ENCODE peak calls at places on chromosomes 11 and 22, in seven cellular contexts. One of them, this sample, is unnamed. For H3K9me3, the result is how much of the 10 kb centered on the place peaks cover.

GRCh38 chr11:31110825-31111224 is 258.7 kb downstream of the DCDC1 start:
- DNase-seq in neuronal stem cell: no peak
- DNase-seq in adrenal gland: no peak
- DNase-seq in fibroblast of lung: no peak
- DNase-seq in IMR-90: no peak
- DNase-seq in psoas muscle: no peak
- DNase-seq in colonic mucosa: no peak
- DNase-seq in this sample: no peak

GRCh38 chr22:30252411-30253204 is 6.0 kb upstream of the LIF start:
- DNase-seq in fibroblast of lung: no peak
- DNase-seq in IMR-90: no peak
- DNase-seq in adrenal gland: no peak
- DNase-seq in psoas muscle: no peak
- DNase-seq in neuronal stem cell: no peak
- DNase-seq in colonic mucosa: peak
- DNase-seq in this sample: no peak

GRCh38 chr11:35234836-35235235 is 95.9 kb downstream of the CD44 start:
- DNase-seq in adrenal gland: no peak
- DNase-seq in IMR-90: peak
- DNase-seq in colonic mucosa: no peak
- DNase-seq in neuronal stem cell: no peak
- DNase-seq in psoas muscle: no peak
- DNase-seq in fibroblast of lung: no peak
- DNase-seq in this sample: peak

GRCh38 chr11:8766993-8767374 is 84.4 kb downstream of the RPL27A start:
- DNase-seq in psoas muscle: no peak
- DNase-seq in colonic mucosa: no peak
- DNase-seq in adrenal gland: peak
- DNase-seq in IMR-90: no peak
- DNase-seq in neuronal stem cell: no peak
- DNase-seq in fibroblast of lung: no peak
- DNase-seq in this sample: no peak

GRCh38 chr11:86068138-86068861 is 584 bp downstream of the PICALM start:
- DNase-seq in psoas muscle: peak
- DNase-seq in adrenal gland: peak
- DNase-seq in neuronal stem cell: peak
- DNase-seq in IMR-90: no peak
- DNase-seq in colonic mucosa: peak
- DNase-seq in fibroblast of lung: no peak
- DNase-seq in this sample: peak

GRCh38 chr22:39498368-39498767 is 3.7 kb upstream of the MIEF1 start:
- DNase-seq in fibroblast of lung: no peak
- DNase-seq in IMR-90: no peak
- DNase-seq in adrenal gland: peak
- DNase-seq in colonic mucosa: peak
- DNase-seq in neuronal stem cell: no peak
- DNase-seq in psoas muscle: no peak
- DNase-seq in this sample: no peak

GRCh38 chr11:34758262-34758661 is 137.4 kb downstream of the EHF start:
- DNase-seq in psoas muscle: no peak
- DNase-seq in fibroblast of lung: peak
- DNase-seq in neuronal stem cell: no peak
- DNase-seq in IMR-90: peak
- DNase-seq in adrenal gland: peak
- DNase-seq in colonic mucosa: no peak
- DNase-seq in this sample: no peak

GRCh38 chr11:71447791-71448256 is 369 bp downstream of the DHCR7 start:
- DNase-seq in IMR-90: no peak
- DNase-seq in colonic mucosa: peak
- DNase-seq in psoas muscle: peak
- DNase-seq in fibroblast of lung: no peak
- DNase-seq in neuronal stem cell: peak
- DNase-seq in adrenal gland: peak
- DNase-seq in this sample: no peak

GRCh38 chr11:19864141-19865120 is 151.8 kb downstream of the NAV2 start:
- DNase-seq in fibroblast of lung: no peak
- DNase-seq in colonic mucosa: no peak
- DNase-seq in IMR-90: no peak
- DNase-seq in neuronal stem cell: no peak
- DNase-seq in psoas muscle: no peak
- DNase-seq in adrenal gland: no peak
- DNase-seq in this sample: no peak

GRCh38 chr22:33653525-33654063 is 266.7 kb downstream of the LARGE1 start:
- DNase-seq in IMR-90: no peak
- DNase-seq in psoas muscle: no peak
- DNase-seq in colonic mucosa: no peak
- DNase-seq in neuronal stem cell: no peak
- DNase-seq in fibroblast of lung: no peak
- DNase-seq in adrenal gland: no peak
- DNase-seq in this sample: no peak

GRCh38 chr11:123434911-123435310 is 4.8 kb downstream of the GRAMD1B start:
- DNase-seq in adrenal gland: no peak
- DNase-seq in fibroblast of lung: no peak
- DNase-seq in psoas muscle: no peak
- DNase-seq in neuronal stem cell: peak
- DNase-seq in IMR-90: no peak
- DNase-seq in colonic mucosa: no peak
- DNase-seq in this sample: no peak

GRCh38 chr11:11069741-11070550 is 212.1 kb upstream of the ZBED5 start:
- DNase-seq in neuronal stem cell: no peak
- DNase-seq in colonic mucosa: no peak
- DNase-seq in IMR-90: no peak
- DNase-seq in psoas muscle: no peak
- DNase-seq in fibroblast of lung: no peak
- DNase-seq in adrenal gland: no peak
- DNase-seq in this sample: no peak

GRCh38 chr11:28715726-28716125 is 607.5 kb downstream of the METTL15 start:
- DNase-seq in adrenal gland: no peak
- DNase-seq in IMR-90: no peak
- DNase-seq in neuronal stem cell: no peak
- DNase-seq in fibroblast of lung: no peak
- DNase-seq in psoas muscle: no peak
- DNase-seq in colonic mucosa: no peak
- DNase-seq in this sample: no peak

GRCh38 chr11:70063555-70063954 is 14.6 kb upstream of the ANO1 start:
- DNase-seq in psoas muscle: no peak
- DNase-seq in adrenal gland: no peak
- DNase-seq in IMR-90: no peak
- DNase-seq in fibroblast of lung: no peak
- DNase-seq in colonic mucosa: no peak
- DNase-seq in neuronal stem cell: no peak
- DNase-seq in this sample: no peak

GRCh38 chr22:29606320-29606719 is 2.9 kb downstream of the NF2 start:
- DNase-seq in IMR-90: no peak
- DNase-seq in psoas muscle: no peak
- DNase-seq in fibroblast of lung: no peak
- DNase-seq in colonic mucosa: no peak
- DNase-seq in neuronal stem cell: no peak
- DNase-seq in adrenal gland: no peak
- DNase-seq in this sample: no peak

GRCh38 chr22:49186756-49187155 is 640.9 kb downstream of the BRD1 start:
- DNase-seq in neuronal stem cell: no peak
- DNase-seq in fibroblast of lung: no peak
- DNase-seq in colonic mucosa: no peak
- DNase-seq in adrenal gland: no peak
- DNase-seq in IMR-90: no peak
- DNase-seq in psoas muscle: no peak
- DNase-seq in this sample: no peak

GRCh38 chr22:25388866-25389540 is 169.6 kb downstream of the CRYBB2 start:
- DNase-seq in psoas muscle: no peak
- DNase-seq in neuronal stem cell: no peak
- DNase-seq in IMR-90: no peak
- DNase-seq in adrenal gland: no peak
- DNase-seq in fibroblast of lung: no peak
- DNase-seq in colonic mucosa: no peak
- DNase-seq in this sample: no peak

GRCh38 chr22:39514373-39514973 is 5.9 kb upstream of the ATF4 start:
- DNase-seq in fibroblast of lung: no peak
- DNase-seq in neuronal stem cell: no peak
- DNase-seq in IMR-90: peak
- DNase-seq in psoas muscle: peak
- DNase-seq in adrenal gland: peak
- DNase-seq in colonic mucosa: peak
- DNase-seq in this sample: no peak

GRCh38 chr11:31940396-31941037 is 129.4 kb upstream of the PAX6 start:
- DNase-seq in colonic mucosa: no peak
- DNase-seq in IMR-90: peak
- DNase-seq in fibroblast of lung: peak
- DNase-seq in adrenal gland: peak
- DNase-seq in neuronal stem cell: no peak
- DNase-seq in psoas muscle: no peak
- DNase-seq in this sample: no peak

GRCh38 chr11:2708757-2709281 is 9.0 kb upstream of the KCNQ1OT1 start:
- DNase-seq in fibroblast of lung: peak
- DNase-seq in colonic mucosa: no peak
- DNase-seq in adrenal gland: no peak
- DNase-seq in IMR-90: peak
- DNase-seq in psoas muscle: no peak
- DNase-seq in neuronal stem cell: no peak
- DNase-seq in this sample: no peak

GRCh38 chr11:2709429-2709828 is 9.6 kb upstream of the KCNQ1OT1 start:
- DNase-seq in fibroblast of lung: peak
- DNase-seq in colonic mucosa: no peak
- DNase-seq in neuronal stem cell: no peak
- DNase-seq in IMR-90: peak
- DNase-seq in adrenal gland: no peak
- DNase-seq in psoas muscle: no peak
- DNase-seq in this sample: no peak

GRCh38 chr11:2706321-2706720 is 6.5 kb upstream of the KCNQ1OT1 start:
- DNase-seq in neuronal stem cell: no peak
- DNase-seq in IMR-90: no peak
- DNase-seq in psoas muscle: peak
- DNase-seq in colonic mucosa: no peak
- DNase-seq in adrenal gland: no peak
- DNase-seq in fibroblast of lung: no peak
- DNase-seq in this sample: no peak

GRCh38 chr11:2707736-2708135 is 7.9 kb upstream of the KCNQ1OT1 start:
- DNase-seq in fibroblast of lung: no peak
- DNase-seq in adrenal gland: no peak
- DNase-seq in neuronal stem cell: no peak
- DNase-seq in colonic mucosa: no peak
- DNase-seq in IMR-90: no peak
- DNase-seq in psoas muscle: peak
- DNase-seq in this sample: no peak

GRCh38 chr11:2708151-2708581 is 8.4 kb upstream of the KCNQ1OT1 start:
- DNase-seq in neuronal stem cell: no peak
- DNase-seq in IMR-90: no peak
- DNase-seq in fibroblast of lung: no peak
- DNase-seq in colonic mucosa: no peak
- DNase-seq in adrenal gland: no peak
- DNase-seq in psoas muscle: peak
- DNase-seq in this sample: no peak
- H3K4me3 ChIP-seq in neuronal stem cell: no peak
- H3K4me3 ChIP-seq in IMR-90: no peak
- H3K4me3 ChIP-seq in fibroblast of lung: no peak
- H3K4me3 ChIP-seq in colonic mucosa: no peak
- H3K4me3 ChIP-seq in adrenal gland: no peak
- H3K4me3 ChIP-seq in psoas muscle: no peak
- H3K4me3 ChIP-seq in this sample: no peak

GRCh38 chr11:97722065-97722464 is 1298.7 kb upstream of the CNTN5 start:
- DNase-seq in neuronal stem cell: no peak
- DNase-seq in IMR-90: peak
- DNase-seq in adrenal gland: no peak
- DNase-seq in fibroblast of lung: peak
- DNase-seq in colonic mucosa: no peak
- DNase-seq in psoas muscle: no peak
- DNase-seq in this sample: peak
- H3K9me3 ChIP-seq in neuronal stem cell: under half
- H3K9me3 ChIP-seq in IMR-90: under half
- H3K9me3 ChIP-seq in adrenal gland: under half
- H3K9me3 ChIP-seq in fibroblast of lung: under half
- H3K9me3 ChIP-seq in colonic mucosa: under half
- H3K9me3 ChIP-seq in psoas muscle: under half
- H3K9me3 ChIP-seq in this sample: under half

GRCh38 chr11:17684550-17684949 is 34.8 kb upstream of the MYOD1 start:
- DNase-seq in neuronal stem cell: no peak
- DNase-seq in adrenal gland: no peak
- DNase-seq in fibroblast of lung: no peak
- DNase-seq in colonic mucosa: no peak
- DNase-seq in IMR-90: no peak
- DNase-seq in psoas muscle: no peak
- DNase-seq in this sample: no peak

GRCh38 chr11:17682848-17683247 is 36.5 kb upstream of the MYOD1 start:
- DNase-seq in fibroblast of lung: no peak
- DNase-seq in adrenal gland: no peak
- DNase-seq in IMR-90: no peak
- DNase-seq in neuronal stem cell: no peak
- DNase-seq in colonic mucosa: no peak
- DNase-seq in psoas muscle: no peak
- DNase-seq in this sample: no peak

GRCh38 chr11:17686185-17686980 is 33.0 kb upstream of the MYOD1 start:
- DNase-seq in adrenal gland: no peak
- DNase-seq in colonic mucosa: no peak
- DNase-seq in psoas muscle: peak
- DNase-seq in neuronal stem cell: peak
- DNase-seq in IMR-90: no peak
- DNase-seq in fibroblast of lung: no peak
- DNase-seq in this sample: no peak

GRCh38 chr11:17687946-17688670 is 31.3 kb upstream of the MYOD1 start:
- DNase-seq in neuronal stem cell: no peak
- DNase-seq in fibroblast of lung: no peak
- DNase-seq in IMR-90: no peak
- DNase-seq in colonic mucosa: no peak
- DNase-seq in psoas muscle: peak
- DNase-seq in adrenal gland: no peak
- DNase-seq in this sample: no peak

DNA sequence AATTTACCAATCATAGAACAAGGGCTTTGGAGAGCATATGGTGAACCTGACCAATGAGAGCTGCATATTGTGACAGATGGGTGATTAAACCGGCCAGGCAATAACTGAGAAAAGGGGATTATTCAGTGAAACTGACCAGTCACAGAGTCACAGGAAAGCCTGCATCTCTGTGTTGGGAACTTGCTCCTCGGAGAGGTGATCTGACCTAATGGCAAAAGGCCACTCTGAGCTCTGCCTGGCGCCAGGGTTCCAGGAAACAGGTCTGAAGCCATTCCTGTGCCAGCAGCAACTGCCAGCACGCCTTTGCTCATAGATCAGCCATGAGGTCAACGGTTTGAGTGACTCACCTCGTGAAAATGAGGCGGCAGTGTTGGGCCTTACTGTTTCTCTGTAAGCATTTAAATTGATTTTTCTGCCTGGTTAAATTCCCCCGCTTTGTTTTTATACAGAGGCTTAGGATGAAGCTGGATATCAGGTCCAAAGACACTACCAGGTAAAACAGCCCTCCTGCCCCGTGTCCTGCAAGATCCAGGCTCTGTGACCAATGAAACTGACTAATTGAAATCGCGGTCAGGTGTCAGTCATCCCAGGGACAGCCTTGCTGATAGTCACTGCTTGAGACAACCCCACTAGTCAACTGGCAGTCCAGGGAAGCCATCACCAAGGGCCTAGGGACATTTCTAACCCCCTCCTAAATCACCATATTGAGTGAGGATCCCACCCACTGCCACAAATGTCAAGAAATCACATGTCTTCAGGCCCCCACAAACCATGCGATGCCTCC is 35.8 kb upstream of the MYOD1 start:
- DNase-seq in IMR-90: peak
- DNase-seq in fibroblast of lung: peak
- DNase-seq in colonic mucosa: no peak
- DNase-seq in psoas muscle: peak
- DNase-seq in adrenal gland: no peak
- DNase-seq in neuronal stem cell: no peak
- DNase-seq in this sample: peak
- H3K4me3 ChIP-seq in IMR-90: no peak
- H3K4me3 ChIP-seq in fibroblast of lung: no peak
- H3K4me3 ChIP-seq in colonic mucosa: no peak
- H3K4me3 ChIP-seq in psoas muscle: no peak
- H3K4me3 ChIP-seq in adrenal gland: no peak
- H3K4me3 ChIP-seq in neuronal stem cell: no peak
- H3K4me3 ChIP-seq in this sample: no peak

GRCh38 chr22:47279337-47279736 is 516.9 kb downstream of the TBC1D22A start:
- DNase-seq in adrenal gland: no peak
- DNase-seq in fibroblast of lung: no peak
- DNase-seq in colonic mucosa: no peak
- DNase-seq in IMR-90: no peak
- DNase-seq in neuronal stem cell: no peak
- DNase-seq in psoas muscle: no peak
- DNase-seq in this sample: no peak
- H3K9me3 ChIP-seq in adrenal gland: under half
- H3K9me3 ChIP-seq in fibroblast of lung: under half
- H3K9me3 ChIP-seq in colonic mucosa: under half
- H3K9me3 ChIP-seq in IMR-90: under half
- H3K9me3 ChIP-seq in neuronal stem cell: under half
- H3K9me3 ChIP-seq in psoas muscle: under half
- H3K9me3 ChIP-seq in this sample: under half

This sample was measured in MG63.